ENCODE peak calls at places on chromosomes 2 and 18, in eight cellular contexts. One of them, this sample, is unnamed. For H3K4me1, the result is how much of the 10 kb centered on the place peaks cover.

GRCh38 chr18:44695503-44695902 is 14.8 kb downstream of the SETBP1 start:
- DNase-seq in upper lobe of right lung: no peak
- DNase-seq in endodermal cell: no peak
- DNase-seq in mesendoderm: no peak
- DNase-seq in BE2C: no peak
- DNase-seq in neuronal stem cell: no peak
- DNase-seq in colonic mucosa: no peak
- DNase-seq in stomach: no peak
- DNase-seq in this sample: no peak

GRCh38 chr2:74250189-74250631 is 51.8 kb downstream of the MTHFD2 start:
- DNase-seq in upper lobe of right lung: peak
- DNase-seq in neuronal stem cell: peak
- DNase-seq in stomach: peak
- DNase-seq in colonic mucosa: peak
- DNase-seq in endodermal cell: peak
- DNase-seq in BE2C: peak
- DNase-seq in mesendoderm: peak
- DNase-seq in this sample: no peak

GRCh38 chr18:35091841-35092240 is 50.6 kb downstream of the MAPRE2 start:
- DNase-seq in upper lobe of right lung: no peak
- DNase-seq in endodermal cell: no peak
- DNase-seq in stomach: no peak
- DNase-seq in colonic mucosa: no peak
- DNase-seq in mesendoderm: no peak
- DNase-seq in neuronal stem cell: no peak
- DNase-seq in BE2C: no peak
- DNase-seq in this sample: no peak

GRCh38 chr2:55759271-55759921 is 65.8 kb upstream of the PNPT1 start:
- DNase-seq in stomach: no peak
- DNase-seq in BE2C: no peak
- DNase-seq in colonic mucosa: no peak
- DNase-seq in upper lobe of right lung: no peak
- DNase-seq in endodermal cell: no peak
- DNase-seq in mesendoderm: no peak
- DNase-seq in neuronal stem cell: no peak
- DNase-seq in this sample: no peak

GRCh38 chr18:34991561-34991960 is 49.7 kb upstream of the MAPRE2 start:
- DNase-seq in colonic mucosa: no peak
- DNase-seq in BE2C: no peak
- DNase-seq in endodermal cell: no peak
- DNase-seq in upper lobe of right lung: no peak
- DNase-seq in stomach: no peak
- DNase-seq in neuronal stem cell: no peak
- DNase-seq in mesendoderm: no peak
- DNase-seq in this sample: no peak

GRCh38 chr2:65558748-65559147 is 126.3 kb upstream of the SPRED2 start:
- DNase-seq in BE2C: no peak
- DNase-seq in neuronal stem cell: no peak
- DNase-seq in mesendoderm: peak
- DNase-seq in upper lobe of right lung: no peak
- DNase-seq in endodermal cell: peak
- DNase-seq in colonic mucosa: no peak
- DNase-seq in stomach: no peak
- DNase-seq in this sample: no peak

GRCh38 chr18:8424917-8425725 is 184.1 kb upstream of the RAB12 start:
- DNase-seq in neuronal stem cell: no peak
- DNase-seq in upper lobe of right lung: no peak
- DNase-seq in mesendoderm: peak
- DNase-seq in BE2C: peak
- DNase-seq in stomach: no peak
- DNase-seq in colonic mucosa: no peak
- DNase-seq in endodermal cell: peak
- DNase-seq in this sample: no peak

GRCh38 chr2:164073053-164073757 is 337.4 kb upstream of the FIGN start:
- DNase-seq in neuronal stem cell: no peak
- DNase-seq in stomach: no peak
- DNase-seq in upper lobe of right lung: no peak
- DNase-seq in mesendoderm: no peak
- DNase-seq in BE2C: peak
- DNase-seq in colonic mucosa: no peak
- DNase-seq in endodermal cell: no peak
- DNase-seq in this sample: no peak

GRCh38 chr2:232449964-232450363 is 6.0 kb upstream of the ALPI start:
- DNase-seq in BE2C: no peak
- DNase-seq in neuronal stem cell: no peak
- DNase-seq in colonic mucosa: no peak
- DNase-seq in upper lobe of right lung: no peak
- DNase-seq in endodermal cell: peak
- DNase-seq in stomach: no peak
- DNase-seq in mesendoderm: no peak
- DNase-seq in this sample: no peak

GRCh38 chr18:79399275-79400081 is 3.7 kb downstream of the NFATC1 start:
- DNase-seq in stomach: no peak
- DNase-seq in endodermal cell: peak
- DNase-seq in mesendoderm: no peak
- DNase-seq in colonic mucosa: no peak
- DNase-seq in BE2C: no peak
- DNase-seq in neuronal stem cell: no peak
- DNase-seq in upper lobe of right lung: peak
- DNase-seq in this sample: peak

GRCh38 chr2:199160677-199161465 is 296.9 kb downstream of the SATB2 start:
- DNase-seq in neuronal stem cell: no peak
- DNase-seq in colonic mucosa: no peak
- DNase-seq in mesendoderm: no peak
- DNase-seq in endodermal cell: no peak
- DNase-seq in upper lobe of right lung: no peak
- DNase-seq in stomach: no peak
- DNase-seq in BE2C: no peak
- DNase-seq in this sample: no peak

GRCh38 chr2:101467306-101467705 is 7.6 kb downstream of the RFX8 start:
- DNase-seq in BE2C: no peak
- DNase-seq in neuronal stem cell: peak
- DNase-seq in colonic mucosa: no peak
- DNase-seq in mesendoderm: peak
- DNase-seq in upper lobe of right lung: no peak
- DNase-seq in endodermal cell: peak
- DNase-seq in stomach: no peak
- DNase-seq in this sample: no peak

GRCh38 chr2:226703501-226703900 is 96.1 kb downstream of the IRS1 start:
- DNase-seq in BE2C: no peak
- DNase-seq in colonic mucosa: no peak
- DNase-seq in stomach: no peak
- DNase-seq in mesendoderm: no peak
- DNase-seq in upper lobe of right lung: no peak
- DNase-seq in endodermal cell: no peak
- DNase-seq in neuronal stem cell: no peak
- DNase-seq in this sample: no peak

GRCh38 chr2:241772063-241772499 is 4.5 kb upstream of the GAL3ST2 start:
- DNase-seq in neuronal stem cell: no peak
- DNase-seq in BE2C: no peak
- DNase-seq in mesendoderm: no peak
- DNase-seq in endodermal cell: no peak
- DNase-seq in colonic mucosa: no peak
- DNase-seq in stomach: no peak
- DNase-seq in upper lobe of right lung: no peak
- DNase-seq in this sample: no peak

GRCh38 chr18:5546660-5547059 is 2.9 kb upstream of the EPB41L3 start:
- DNase-seq in endodermal cell: peak
- DNase-seq in mesendoderm: peak
- DNase-seq in neuronal stem cell: peak
- DNase-seq in BE2C: no peak
- DNase-seq in upper lobe of right lung: no peak
- DNase-seq in colonic mucosa: no peak
- DNase-seq in stomach: no peak
- DNase-seq in this sample: no peak

GRCh38 chr18:3655637-3656050 is 205.7 kb downstream of the TGIF1 start:
- DNase-seq in endodermal cell: peak
- DNase-seq in mesendoderm: no peak
- DNase-seq in neuronal stem cell: no peak
- DNase-seq in upper lobe of right lung: no peak
- DNase-seq in colonic mucosa: no peak
- DNase-seq in BE2C: no peak
- DNase-seq in stomach: no peak
- DNase-seq in this sample: no peak

GRCh38 chr2:12017499-12018185 is 271.2 kb downstream of the LPIN1 start:
- DNase-seq in mesendoderm: no peak
- DNase-seq in endodermal cell: no peak
- DNase-seq in upper lobe of right lung: no peak
- DNase-seq in BE2C: no peak
- DNase-seq in stomach: no peak
- DNase-seq in colonic mucosa: no peak
- DNase-seq in neuronal stem cell: no peak
- DNase-seq in this sample: no peak

GRCh38 chr18:55844373-55844772 is 256.4 kb upstream of the TCF4 start:
- DNase-seq in mesendoderm: no peak
- DNase-seq in colonic mucosa: no peak
- DNase-seq in upper lobe of right lung: no peak
- DNase-seq in stomach: no peak
- DNase-seq in neuronal stem cell: no peak
- DNase-seq in BE2C: no peak
- DNase-seq in endodermal cell: no peak
- DNase-seq in this sample: no peak

GRCh38 chr2:198630384-198630783 is 826.0 kb downstream of the PLCL1 start:
- DNase-seq in neuronal stem cell: no peak
- DNase-seq in BE2C: no peak
- DNase-seq in colonic mucosa: no peak
- DNase-seq in endodermal cell: no peak
- DNase-seq in stomach: no peak
- DNase-seq in mesendoderm: no peak
- DNase-seq in upper lobe of right lung: no peak
- DNase-seq in this sample: no peak

GRCh38 chr2:18926633-18927524 is 337.5 kb upstream of the NT5C1B start:
- DNase-seq in stomach: no peak
- DNase-seq in BE2C: no peak
- DNase-seq in endodermal cell: no peak
- DNase-seq in neuronal stem cell: no peak
- DNase-seq in colonic mucosa: no peak
- DNase-seq in mesendoderm: no peak
- DNase-seq in upper lobe of right lung: no peak
- DNase-seq in this sample: no peak

GRCh38 chr2:204364860-204365530 is 180.3 kb upstream of the PARD3B start:
- DNase-seq in endodermal cell: no peak
- DNase-seq in colonic mucosa: no peak
- DNase-seq in mesendoderm: peak
- DNase-seq in neuronal stem cell: no peak
- DNase-seq in upper lobe of right lung: no peak
- DNase-seq in stomach: no peak
- DNase-seq in BE2C: no peak
- DNase-seq in this sample: no peak

GRCh38 chr2:169797601-169798000 is 1.1 kb upstream of the SSB start:
- DNase-seq in neuronal stem cell: no peak
- DNase-seq in endodermal cell: no peak
- DNase-seq in mesendoderm: peak
- DNase-seq in stomach: no peak
- DNase-seq in colonic mucosa: no peak
- DNase-seq in upper lobe of right lung: no peak
- DNase-seq in BE2C: no peak
- DNase-seq in this sample: no peak

GRCh38 chr2:67289921-67290371 is 107.2 kb upstream of the ETAA1 start:
- DNase-seq in colonic mucosa: no peak
- DNase-seq in BE2C: no peak
- DNase-seq in mesendoderm: no peak
- DNase-seq in neuronal stem cell: no peak
- DNase-seq in stomach: no peak
- DNase-seq in endodermal cell: no peak
- DNase-seq in upper lobe of right lung: no peak
- DNase-seq in this sample: no peak

GRCh38 chr2:120241709-120242108 is 10.9 kb upstream of the RALB start:
- DNase-seq in mesendoderm: no peak
- DNase-seq in upper lobe of right lung: no peak
- DNase-seq in BE2C: no peak
- DNase-seq in endodermal cell: no peak
- DNase-seq in colonic mucosa: no peak
- DNase-seq in stomach: no peak
- DNase-seq in neuronal stem cell: no peak
- DNase-seq in this sample: no peak
- H3K4me1 ChIP-seq in mesendoderm: under half
- H3K4me1 ChIP-seq in upper lobe of right lung: under half
- H3K4me1 ChIP-seq in BE2C: under half
- H3K4me1 ChIP-seq in endodermal cell: under half
- H3K4me1 ChIP-seq in colonic mucosa: under half
- H3K4me1 ChIP-seq in stomach: under half
- H3K4me1 ChIP-seq in neuronal stem cell: under half
- H3K4me1 ChIP-seq in this sample: under half

DNA sequence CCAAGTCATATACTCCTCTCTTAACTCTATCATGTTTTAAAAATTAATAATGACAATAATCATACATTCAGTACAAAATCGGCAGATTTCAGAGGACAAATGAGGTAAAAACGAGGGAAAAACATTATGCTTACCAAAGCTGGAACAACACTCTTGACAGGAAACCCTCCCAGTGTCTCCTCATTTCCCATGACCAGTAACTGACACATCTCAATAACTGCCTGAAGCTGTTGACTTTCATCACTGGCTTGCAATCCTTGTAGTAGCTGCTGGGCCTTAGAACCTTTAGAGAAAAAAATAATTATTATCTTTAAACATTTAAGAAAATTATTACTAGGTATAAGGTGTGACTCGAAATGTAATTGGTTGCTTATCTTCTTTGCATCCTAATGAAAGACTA is 103.6 kb downstream of the TRIP12 start:
- DNase-seq in neuronal stem cell: no peak
- DNase-seq in mesendoderm: no peak
- DNase-seq in colonic mucosa: no peak
- DNase-seq in stomach: no peak
- DNase-seq in BE2C: no peak
- DNase-seq in upper lobe of right lung: no peak
- DNase-seq in endodermal cell: no peak
- DNase-seq in this sample: no peak
- H3K4me3 ChIP-seq in neuronal stem cell: no peak
- H3K4me3 ChIP-seq in mesendoderm: no peak
- H3K4me3 ChIP-seq in colonic mucosa: no peak
- H3K4me3 ChIP-seq in stomach: no peak
- H3K4me3 ChIP-seq in BE2C: no peak
- H3K4me3 ChIP-seq in upper lobe of right lung: no peak
- H3K4me3 ChIP-seq in endodermal cell: no peak
- H3K4me3 ChIP-seq in this sample: no peak

DNA sequence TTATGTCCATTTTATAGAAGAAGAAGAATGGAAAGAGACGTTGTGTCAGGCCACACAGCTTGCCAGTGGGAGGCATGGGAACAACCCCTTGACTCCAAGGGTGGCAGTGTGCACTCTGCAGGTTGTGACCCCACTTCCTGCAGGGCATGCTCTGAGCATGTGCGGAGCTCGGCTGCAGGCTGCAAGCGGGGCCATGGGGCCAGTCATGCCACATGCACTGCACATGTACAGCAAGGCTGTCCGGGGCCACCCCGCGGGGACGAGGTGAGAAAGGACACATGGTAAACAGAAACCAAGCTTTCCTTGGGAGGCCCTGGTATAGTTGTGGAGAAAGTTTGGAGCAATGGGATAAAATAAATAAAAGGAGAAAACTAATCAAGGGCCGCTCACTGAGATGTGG is 47.4 kb upstream of the DNMT3A start:
- DNase-seq in stomach: no peak
- DNase-seq in neuronal stem cell: no peak
- DNase-seq in colonic mucosa: no peak
- DNase-seq in mesendoderm: no peak
- DNase-seq in endodermal cell: no peak
- DNase-seq in BE2C: no peak
- DNase-seq in upper lobe of right lung: no peak
- DNase-seq in this sample: no peak
- H3K4me1 ChIP-seq in stomach: under half
- H3K4me1 ChIP-seq in neuronal stem cell: under half
- H3K4me1 ChIP-seq in colonic mucosa: under half
- H3K4me1 ChIP-seq in mesendoderm: under half
- H3K4me1 ChIP-seq in endodermal cell: under half
- H3K4me1 ChIP-seq in BE2C: under half
- H3K4me1 ChIP-seq in upper lobe of right lung: under half
- H3K4me1 ChIP-seq in this sample: under half

GRCh38 chr2:239002960-239003932 is 155.4 kb downstream of the TWIST2 start:
- DNase-seq in endodermal cell: peak
- DNase-seq in upper lobe of right lung: peak
- DNase-seq in stomach: no peak
- DNase-seq in mesendoderm: no peak
- DNase-seq in colonic mucosa: peak
- DNase-seq in BE2C: no peak
- DNase-seq in neuronal stem cell: no peak
- DNase-seq in this sample: peak
- H3K4me3 ChIP-seq in endodermal cell: no peak
- H3K4me3 ChIP-seq in upper lobe of right lung: no peak
- H3K4me3 ChIP-seq in stomach: peak
- H3K4me3 ChIP-seq in mesendoderm: no peak
- H3K4me3 ChIP-seq in colonic mucosa: no peak
- H3K4me3 ChIP-seq in BE2C: no peak
- H3K4me3 ChIP-seq in neuronal stem cell: no peak
- H3K4me3 ChIP-seq in this sample: no peak

This sample was measured in spleen.